ENCODE peak calls at places on chromosome 9, in five cellular contexts. One of them, this sample, is unnamed.

GRCh38 chr9:90142580-90142979 is 500.0 kb downstream of the DIRAS2 start:
- DNase-seq in NCI-H774: peak; percentile 77
- DNase-seq in GM13977: peak; percentile 32
- DNase-seq in activated naive CD8-positive, alpha-beta T cell treated with anti-CD3 and anti-CD28 coated beads, Interleukin-2, amount 50 U/mL, for 16 hours: peak; percentile 7
- DNase-seq in pulmonary artery endothelial cell: no peak
- DNase-seq in this sample: peak; percentile 61

GRCh38 chr9:69058101-69058500 is 22.5 kb downstream of the FXN start:
- DNase-seq in pulmonary artery endothelial cell: no peak
- DNase-seq in NCI-H774: no peak
- DNase-seq in GM13977: no peak
- DNase-seq in activated naive CD8-positive, alpha-beta T cell treated with anti-CD3 and anti-CD28 coated beads, Interleukin-2, amount 50 U/mL, for 16 hours: no peak
- DNase-seq in this sample: no peak

GRCh38 chr9:88532320-88532719 is 2.7 kb upstream of the NXNL2 start:
- DNase-seq in pulmonary artery endothelial cell: no peak
- DNase-seq in activated naive CD8-positive, alpha-beta T cell treated with anti-CD3 and anti-CD28 coated beads, Interleukin-2, amount 50 U/mL, for 16 hours: no peak
- DNase-seq in GM13977: no peak
- DNase-seq in NCI-H774: no peak
- DNase-seq in this sample: peak; percentile 45

GRCh38 chr9:15576350-15577050 is 23.7 kb downstream of the CCDC171 start:
- DNase-seq in NCI-H774: no peak
- DNase-seq in pulmonary artery endothelial cell: no peak
- DNase-seq in GM13977: no peak
- DNase-seq in activated naive CD8-positive, alpha-beta T cell treated with anti-CD3 and anti-CD28 coated beads, Interleukin-2, amount 50 U/mL, for 16 hours: no peak
- DNase-seq in this sample: no peak

GRCh38 chr9:129007766-129008468 is 20.2 kb downstream of the SH3GLB2 start:
- DNase-seq in activated naive CD8-positive, alpha-beta T cell treated with anti-CD3 and anti-CD28 coated beads, Interleukin-2, amount 50 U/mL, for 16 hours: no peak
- DNase-seq in pulmonary artery endothelial cell: no peak
- DNase-seq in NCI-H774: no peak
- DNase-seq in GM13977: no peak
- DNase-seq in this sample: no peak

GRCh38 chr9:33148367-33149019 is 18.6 kb downstream of the B4GALT1 start:
- DNase-seq in pulmonary artery endothelial cell: no peak
- DNase-seq in GM13977: no peak
- DNase-seq in NCI-H774: no peak
- DNase-seq in activated naive CD8-positive, alpha-beta T cell treated with anti-CD3 and anti-CD28 coated beads, Interleukin-2, amount 50 U/mL, for 16 hours: no peak
- DNase-seq in this sample: no peak

GRCh38 chr9:38162332-38162985 is 93.4 kb upstream of the SHB start:
- DNase-seq in pulmonary artery endothelial cell: no peak
- DNase-seq in GM13977: no peak
- DNase-seq in NCI-H774: no peak
- DNase-seq in activated naive CD8-positive, alpha-beta T cell treated with anti-CD3 and anti-CD28 coated beads, Interleukin-2, amount 50 U/mL, for 16 hours: no peak
- DNase-seq in this sample: no peak

GRCh38 chr9:135183538-135184153 is 96.2 kb downstream of the OLFM1 start:
- DNase-seq in GM13977: no peak
- DNase-seq in NCI-H774: no peak
- DNase-seq in pulmonary artery endothelial cell: no peak
- DNase-seq in activated naive CD8-positive, alpha-beta T cell treated with anti-CD3 and anti-CD28 coated beads, Interleukin-2, amount 50 U/mL, for 16 hours: no peak
- DNase-seq in this sample: peak; percentile 43

GRCh38 chr9:99059074-99059894 is 45.6 kb upstream of the TGFBR1 start:
- DNase-seq in NCI-H774: no peak
- DNase-seq in activated naive CD8-positive, alpha-beta T cell treated with anti-CD3 and anti-CD28 coated beads, Interleukin-2, amount 50 U/mL, for 16 hours: no peak
- DNase-seq in GM13977: peak; percentile 48
- DNase-seq in pulmonary artery endothelial cell: no peak
- DNase-seq in this sample: no peak

GRCh38 chr9:4573634-4574391 is 83.5 kb downstream of the SLC1A1 start:
- DNase-seq in pulmonary artery endothelial cell: no peak
- DNase-seq in GM13977: no peak
- DNase-seq in NCI-H774: no peak
- DNase-seq in activated naive CD8-positive, alpha-beta T cell treated with anti-CD3 and anti-CD28 coated beads, Interleukin-2, amount 50 U/mL, for 16 hours: no peak
- DNase-seq in this sample: no peak

GRCh38 chr9:115058684-115059315 is 59.2 kb downstream of the TNC start:
- DNase-seq in GM13977: no peak
- DNase-seq in NCI-H774: no peak
- DNase-seq in activated naive CD8-positive, alpha-beta T cell treated with anti-CD3 and anti-CD28 coated beads, Interleukin-2, amount 50 U/mL, for 16 hours: no peak
- DNase-seq in pulmonary artery endothelial cell: no peak
- DNase-seq in this sample: no peak

GRCh38 chr9:105405514-105406131 is 42.2 kb upstream of the FSD1L start:
- DNase-seq in activated naive CD8-positive, alpha-beta T cell treated with anti-CD3 and anti-CD28 coated beads, Interleukin-2, amount 50 U/mL, for 16 hours: no peak
- DNase-seq in pulmonary artery endothelial cell: no peak
- DNase-seq in GM13977: peak; percentile 45
- DNase-seq in NCI-H774: no peak
- DNase-seq in this sample: no peak

GRCh38 chr9:79237861-79238260 is 333.9 kb upstream of the TLE4 start:
- DNase-seq in NCI-H774: no peak
- DNase-seq in pulmonary artery endothelial cell: no peak
- DNase-seq in activated naive CD8-positive, alpha-beta T cell treated with anti-CD3 and anti-CD28 coated beads, Interleukin-2, amount 50 U/mL, for 16 hours: no peak
- DNase-seq in GM13977: no peak
- DNase-seq in this sample: no peak

GRCh38 chr9:2157277-2158105 is 142.3 kb downstream of the SMARCA2 start:
- DNase-seq in GM13977: no peak
- DNase-seq in NCI-H774: peak; percentile 40
- DNase-seq in activated naive CD8-positive, alpha-beta T cell treated with anti-CD3 and anti-CD28 coated beads, Interleukin-2, amount 50 U/mL, for 16 hours: peak; percentile 11
- DNase-seq in pulmonary artery endothelial cell: no peak
- DNase-seq in this sample: no peak

GRCh38 chr9:27548055-27548741 is 18.6 kb upstream of the MOB3B start:
- DNase-seq in GM13977: no peak
- DNase-seq in activated naive CD8-positive, alpha-beta T cell treated with anti-CD3 and anti-CD28 coated beads, Interleukin-2, amount 50 U/mL, for 16 hours: no peak
- DNase-seq in NCI-H774: no peak
- DNase-seq in pulmonary artery endothelial cell: no peak
- DNase-seq in this sample: no peak

GRCh38 chr9:137989999-137990715 is 112.6 kb downstream of the CACNA1B start:
- DNase-seq in activated naive CD8-positive, alpha-beta T cell treated with anti-CD3 and anti-CD28 coated beads, Interleukin-2, amount 50 U/mL, for 16 hours: no peak
- DNase-seq in GM13977: no peak
- DNase-seq in pulmonary artery endothelial cell: no peak
- DNase-seq in NCI-H774: no peak
- DNase-seq in this sample: peak; percentile 33

GRCh38 chr9:127931092-127931881 is 710 bp upstream of the PIP5KL1 start:
- DNase-seq in pulmonary artery endothelial cell: no peak
- DNase-seq in GM13977: peak; percentile 79
- DNase-seq in NCI-H774: peak; percentile 56
- DNase-seq in activated naive CD8-positive, alpha-beta T cell treated with anti-CD3 and anti-CD28 coated beads, Interleukin-2, amount 50 U/mL, for 16 hours: no peak
- DNase-seq in this sample: peak; percentile 52

GRCh38 chr9:125521462-125522327 is 185.3 kb downstream of the MAPKAP1 start:
- DNase-seq in GM13977: peak; percentile 23
- DNase-seq in NCI-H774: no peak
- DNase-seq in pulmonary artery endothelial cell: peak; percentile 71
- DNase-seq in activated naive CD8-positive, alpha-beta T cell treated with anti-CD3 and anti-CD28 coated beads, Interleukin-2, amount 50 U/mL, for 16 hours: peak; percentile 9
- DNase-seq in this sample: no peak

GRCh38 chr9:78562021-78562420 is 265.1 kb downstream of the PSAT1 start:
- DNase-seq in activated naive CD8-positive, alpha-beta T cell treated with anti-CD3 and anti-CD28 coated beads, Interleukin-2, amount 50 U/mL, for 16 hours: no peak
- DNase-seq in pulmonary artery endothelial cell: no peak
- DNase-seq in GM13977: no peak
- DNase-seq in NCI-H774: no peak
- DNase-seq in this sample: no peak